ENCODE peak calls at places on chromosomes 3 and 15, in eight cellular contexts. One of them, this sample, is unnamed.

GRCh38 chr3:59879033-59879655 is 829.3 kb upstream of the CFAP20DC start:
- DNase-seq in mucosa of descending colon: no peak
- DNase-seq in activated CD8-positive, alpha-beta T cell treated with anti-CD3 and anti-CD28 coated beads for 36 hours: no peak
- DNase-seq in adrenal gland: no peak
- DNase-seq in Peyer's patch: no peak
- DNase-seq in body of pancreas: no peak
- DNase-seq in CD8-positive, alpha-beta T cell: no peak
- DNase-seq in neural crest cell: no peak
- DNase-seq in this sample: no peak

GRCh38 chr3:151391715-151392114 is 7.2 kb upstream of the P2RY12 start:
- DNase-seq in mucosa of descending colon: no peak
- DNase-seq in activated CD8-positive, alpha-beta T cell treated with anti-CD3 and anti-CD28 coated beads for 36 hours: no peak
- DNase-seq in adrenal gland: no peak
- DNase-seq in Peyer's patch: no peak
- DNase-seq in body of pancreas: no peak
- DNase-seq in CD8-positive, alpha-beta T cell: no peak
- DNase-seq in neural crest cell: no peak
- DNase-seq in this sample: no peak

GRCh38 chr3:30510596-30510995 is 95.8 kb upstream of the TGFBR2 start:
- DNase-seq in mucosa of descending colon: no peak
- DNase-seq in activated CD8-positive, alpha-beta T cell treated with anti-CD3 and anti-CD28 coated beads for 36 hours: no peak
- DNase-seq in adrenal gland: no peak
- DNase-seq in Peyer's patch: no peak
- DNase-seq in body of pancreas: no peak
- DNase-seq in CD8-positive, alpha-beta T cell: no peak
- DNase-seq in neural crest cell: no peak
- DNase-seq in this sample: no peak

GRCh38 chr3:58117561-58118305 is 93.0 kb downstream of the DNASE1L3 start:
- DNase-seq in mucosa of descending colon: no peak
- DNase-seq in activated CD8-positive, alpha-beta T cell treated with anti-CD3 and anti-CD28 coated beads for 36 hours: no peak
- DNase-seq in adrenal gland: peak
- DNase-seq in Peyer's patch: no peak
- DNase-seq in body of pancreas: peak
- DNase-seq in CD8-positive, alpha-beta T cell: no peak
- DNase-seq in neural crest cell: no peak
- DNase-seq in this sample: no peak

GRCh38 chr15:45087513-45087912 is 26.5 kb downstream of the DUOX2 start:
- DNase-seq in mucosa of descending colon: no peak
- DNase-seq in activated CD8-positive, alpha-beta T cell treated with anti-CD3 and anti-CD28 coated beads for 36 hours: no peak
- DNase-seq in adrenal gland: no peak
- DNase-seq in Peyer's patch: no peak
- DNase-seq in body of pancreas: no peak
- DNase-seq in CD8-positive, alpha-beta T cell: no peak
- DNase-seq in neural crest cell: no peak
- DNase-seq in this sample: no peak

GRCh38 chr15:28981921-28982320 is 96.1 kb downstream of the APBA2 start:
- DNase-seq in mucosa of descending colon: no peak
- DNase-seq in activated CD8-positive, alpha-beta T cell treated with anti-CD3 and anti-CD28 coated beads for 36 hours: no peak
- DNase-seq in adrenal gland: no peak
- DNase-seq in Peyer's patch: no peak
- DNase-seq in body of pancreas: no peak
- DNase-seq in CD8-positive, alpha-beta T cell: no peak
- DNase-seq in neural crest cell: no peak
- DNase-seq in this sample: no peak

GRCh38 chr3:112752092-112752512 is 94.6 kb downstream of the CD200R1L start:
- DNase-seq in mucosa of descending colon: no peak
- DNase-seq in activated CD8-positive, alpha-beta T cell treated with anti-CD3 and anti-CD28 coated beads for 36 hours: no peak
- DNase-seq in adrenal gland: no peak
- DNase-seq in Peyer's patch: no peak
- DNase-seq in body of pancreas: no peak
- DNase-seq in CD8-positive, alpha-beta T cell: no peak
- DNase-seq in neural crest cell: no peak
- DNase-seq in this sample: no peak

GRCh38 chr3:140913728-140914127 is 27.9 kb upstream of the SLC25A36 start:
- DNase-seq in mucosa of descending colon: no peak
- DNase-seq in activated CD8-positive, alpha-beta T cell treated with anti-CD3 and anti-CD28 coated beads for 36 hours: no peak
- DNase-seq in adrenal gland: no peak
- DNase-seq in Peyer's patch: no peak
- DNase-seq in body of pancreas: no peak
- DNase-seq in CD8-positive, alpha-beta T cell: no peak
- DNase-seq in neural crest cell: no peak
- DNase-seq in this sample: peak

GRCh38 chr3:85627899-85628298 is 669.1 kb downstream of the CADM2 start:
- DNase-seq in mucosa of descending colon: no peak
- DNase-seq in activated CD8-positive, alpha-beta T cell treated with anti-CD3 and anti-CD28 coated beads for 36 hours: no peak
- DNase-seq in adrenal gland: no peak
- DNase-seq in Peyer's patch: no peak
- DNase-seq in body of pancreas: no peak
- DNase-seq in CD8-positive, alpha-beta T cell: no peak
- DNase-seq in neural crest cell: no peak
- DNase-seq in this sample: no peak

GRCh38 chr15:80455668-80456442 is 51.7 kb downstream of the ARNT2 start:
- DNase-seq in mucosa of descending colon: no peak
- DNase-seq in activated CD8-positive, alpha-beta T cell treated with anti-CD3 and anti-CD28 coated beads for 36 hours: peak
- DNase-seq in adrenal gland: peak
- DNase-seq in Peyer's patch: peak
- DNase-seq in body of pancreas: peak
- DNase-seq in CD8-positive, alpha-beta T cell: peak
- DNase-seq in neural crest cell: peak
- DNase-seq in this sample: peak

GRCh38 chr3:35440826-35441225 is 198.5 kb upstream of the ARPP21 start:
- DNase-seq in mucosa of descending colon: no peak
- DNase-seq in activated CD8-positive, alpha-beta T cell treated with anti-CD3 and anti-CD28 coated beads for 36 hours: no peak
- DNase-seq in adrenal gland: no peak
- DNase-seq in Peyer's patch: no peak
- DNase-seq in body of pancreas: no peak
- DNase-seq in CD8-positive, alpha-beta T cell: no peak
- DNase-seq in neural crest cell: no peak
- DNase-seq in this sample: no peak

DNA sequence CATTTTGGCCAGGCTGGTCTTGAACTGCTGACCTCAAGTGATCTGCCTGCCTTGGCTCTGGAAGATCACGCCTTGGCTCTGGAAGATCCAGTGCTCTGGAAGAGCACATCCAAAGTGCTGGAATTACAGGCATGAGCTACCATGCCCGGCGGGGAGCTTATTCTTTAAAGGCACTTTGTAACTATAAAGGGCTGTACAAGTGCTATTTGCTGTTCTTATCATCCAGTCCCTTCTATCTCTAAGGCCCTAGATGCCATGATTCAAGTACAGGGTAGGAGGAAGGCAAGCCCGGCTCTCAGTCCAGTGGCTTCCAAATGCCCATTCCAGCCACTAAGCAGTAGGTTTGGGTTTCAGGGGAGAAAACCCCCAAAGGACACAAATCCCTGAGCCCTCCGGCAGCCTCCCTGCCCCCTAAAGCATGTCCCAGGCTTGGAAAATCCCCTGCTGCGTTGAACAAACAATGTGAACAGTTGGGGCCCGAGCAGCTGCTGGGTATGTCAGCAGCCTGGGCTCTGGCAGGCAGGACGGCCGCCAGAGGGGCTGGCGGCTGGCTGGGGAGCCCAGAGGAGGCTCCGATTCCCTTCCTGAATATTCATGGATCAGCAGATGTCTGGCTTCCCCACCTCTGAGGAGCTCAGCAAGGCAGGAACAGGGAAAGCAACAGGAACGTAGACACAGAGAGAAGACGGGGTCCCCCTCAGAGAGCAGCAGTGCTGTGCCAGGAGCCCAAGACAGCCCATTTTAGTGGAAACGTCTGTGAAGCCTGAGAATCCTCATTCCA is 7.7 kb downstream of the IGDCC4 start:
- DNase-seq in mucosa of descending colon: no peak
- DNase-seq in activated CD8-positive, alpha-beta T cell treated with anti-CD3 and anti-CD28 coated beads for 36 hours: no peak
- DNase-seq in adrenal gland: no peak
- DNase-seq in Peyer's patch: no peak
- DNase-seq in body of pancreas: peak
- DNase-seq in CD8-positive, alpha-beta T cell: no peak
- DNase-seq in neural crest cell: peak
- DNase-seq in this sample: no peak
- TF ChIP-seq CTCF in mucosa of descending colon: no peak
- TF ChIP-seq CTCF in activated CD8-positive, alpha-beta T cell treated with anti-CD3 and anti-CD28 coated beads for 36 hours: no peak
- TF ChIP-seq CTCF in adrenal gland: no peak
- TF ChIP-seq CTCF in Peyer's patch: no peak
- TF ChIP-seq CTCF in body of pancreas: peak
- TF ChIP-seq CTCF in CD8-positive, alpha-beta T cell: no peak
- TF ChIP-seq CTCF in neural crest cell: no peak
- TF ChIP-seq CTCF in this sample: no peak

GRCh38 chr15:25136119-25136518 is 181.3 kb downstream of the SNRPN start:
- DNase-seq in mucosa of descending colon: no peak
- DNase-seq in activated CD8-positive, alpha-beta T cell treated with anti-CD3 and anti-CD28 coated beads for 36 hours: peak
- DNase-seq in adrenal gland: peak
- DNase-seq in Peyer's patch: no peak
- DNase-seq in body of pancreas: peak
- DNase-seq in CD8-positive, alpha-beta T cell: no peak
- DNase-seq in neural crest cell: no peak
- DNase-seq in this sample: peak
- TF ChIP-seq CTCF in mucosa of descending colon: no peak
- TF ChIP-seq CTCF in activated CD8-positive, alpha-beta T cell treated with anti-CD3 and anti-CD28 coated beads for 36 hours: no peak
- TF ChIP-seq CTCF in adrenal gland: peak
- TF ChIP-seq CTCF in Peyer's patch: no peak
- TF ChIP-seq CTCF in body of pancreas: peak
- TF ChIP-seq CTCF in CD8-positive, alpha-beta T cell: no peak
- TF ChIP-seq CTCF in neural crest cell: peak
- TF ChIP-seq CTCF in this sample: peak

GRCh38 chr15:67422296-67422695 is 98.6 kb upstream of the C15orf61 start:
- DNase-seq in mucosa of descending colon: no peak
- DNase-seq in activated CD8-positive, alpha-beta T cell treated with anti-CD3 and anti-CD28 coated beads for 36 hours: no peak
- DNase-seq in adrenal gland: no peak
- DNase-seq in Peyer's patch: no peak
- DNase-seq in body of pancreas: no peak
- DNase-seq in CD8-positive, alpha-beta T cell: no peak
- DNase-seq in neural crest cell: no peak
- DNase-seq in this sample: no peak
- TF ChIP-seq CTCF in mucosa of descending colon: no peak
- TF ChIP-seq CTCF in activated CD8-positive, alpha-beta T cell treated with anti-CD3 and anti-CD28 coated beads for 36 hours: no peak
- TF ChIP-seq CTCF in adrenal gland: no peak
- TF ChIP-seq CTCF in Peyer's patch: no peak
- TF ChIP-seq CTCF in body of pancreas: no peak
- TF ChIP-seq CTCF in CD8-positive, alpha-beta T cell: no peak
- TF ChIP-seq CTCF in neural crest cell: no peak
- TF ChIP-seq CTCF in this sample: no peak

GRCh38 chr3:48558446-48559134 is 2.0 kb upstream of the PFKFB4 start:
- DNase-seq in mucosa of descending colon: peak
- DNase-seq in activated CD8-positive, alpha-beta T cell treated with anti-CD3 and anti-CD28 coated beads for 36 hours: no peak
- DNase-seq in adrenal gland: peak
- DNase-seq in Peyer's patch: no peak
- DNase-seq in body of pancreas: peak
- DNase-seq in CD8-positive, alpha-beta T cell: no peak
- DNase-seq in neural crest cell: no peak
- DNase-seq in this sample: no peak
- TF ChIP-seq CTCF in mucosa of descending colon: no peak
- TF ChIP-seq CTCF in activated CD8-positive, alpha-beta T cell treated with anti-CD3 and anti-CD28 coated beads for 36 hours: no peak
- TF ChIP-seq CTCF in adrenal gland: no peak
- TF ChIP-seq CTCF in Peyer's patch: no peak
- TF ChIP-seq CTCF in body of pancreas: no peak
- TF ChIP-seq CTCF in CD8-positive, alpha-beta T cell: no peak
- TF ChIP-seq CTCF in neural crest cell: peak
- TF ChIP-seq CTCF in this sample: no peak

GRCh38 chr3:36945326-36945980 is 599 bp upstream of the TRANK1 start:
- DNase-seq in mucosa of descending colon: peak
- DNase-seq in activated CD8-positive, alpha-beta T cell treated with anti-CD3 and anti-CD28 coated beads for 36 hours: no peak
- DNase-seq in adrenal gland: no peak
- DNase-seq in Peyer's patch: no peak
- DNase-seq in body of pancreas: no peak
- DNase-seq in CD8-positive, alpha-beta T cell: no peak
- DNase-seq in neural crest cell: no peak
- DNase-seq in this sample: no peak

GRCh38 chr3:36942632-36943248 is 2.1 kb downstream of the TRANK1 start:
- DNase-seq in mucosa of descending colon: peak
- DNase-seq in activated CD8-positive, alpha-beta T cell treated with anti-CD3 and anti-CD28 coated beads for 36 hours: no peak
- DNase-seq in adrenal gland: no peak
- DNase-seq in Peyer's patch: no peak
- DNase-seq in body of pancreas: no peak
- DNase-seq in CD8-positive, alpha-beta T cell: no peak
- DNase-seq in neural crest cell: no peak
- DNase-seq in this sample: no peak

GRCh38 chr3:36944641-36945270 is at the start of gene TRANK1:
- DNase-seq in mucosa of descending colon: peak
- DNase-seq in activated CD8-positive, alpha-beta T cell treated with anti-CD3 and anti-CD28 coated beads for 36 hours: peak
- DNase-seq in adrenal gland: peak
- DNase-seq in Peyer's patch: peak
- DNase-seq in body of pancreas: peak
- DNase-seq in CD8-positive, alpha-beta T cell: peak
- DNase-seq in neural crest cell: peak
- DNase-seq in this sample: peak

GRCh38 chr3:36943601-36944000 is 1.3 kb downstream of the TRANK1 start:
- DNase-seq in mucosa of descending colon: no peak
- DNase-seq in activated CD8-positive, alpha-beta T cell treated with anti-CD3 and anti-CD28 coated beads for 36 hours: no peak
- DNase-seq in adrenal gland: no peak
- DNase-seq in Peyer's patch: no peak
- DNase-seq in body of pancreas: no peak
- DNase-seq in CD8-positive, alpha-beta T cell: no peak
- DNase-seq in neural crest cell: no peak
- DNase-seq in this sample: no peak

GRCh38 chr3:36944012-36944640 is 728 bp downstream of the TRANK1 start:
- DNase-seq in mucosa of descending colon: peak
- DNase-seq in activated CD8-positive, alpha-beta T cell treated with anti-CD3 and anti-CD28 coated beads for 36 hours: peak
- DNase-seq in adrenal gland: peak
- DNase-seq in Peyer's patch: peak
- DNase-seq in body of pancreas: peak
- DNase-seq in CD8-positive, alpha-beta T cell: peak
- DNase-seq in neural crest cell: peak
- DNase-seq in this sample: peak
- TF ChIP-seq CTCF in mucosa of descending colon: no peak
- TF ChIP-seq CTCF in activated CD8-positive, alpha-beta T cell treated with anti-CD3 and anti-CD28 coated beads for 36 hours: no peak
- TF ChIP-seq CTCF in adrenal gland: no peak
- TF ChIP-seq CTCF in Peyer's patch: no peak
- TF ChIP-seq CTCF in body of pancreas: no peak
- TF ChIP-seq CTCF in CD8-positive, alpha-beta T cell: no peak
- TF ChIP-seq CTCF in neural crest cell: no peak
- TF ChIP-seq CTCF in this sample: no peak

DNA sequence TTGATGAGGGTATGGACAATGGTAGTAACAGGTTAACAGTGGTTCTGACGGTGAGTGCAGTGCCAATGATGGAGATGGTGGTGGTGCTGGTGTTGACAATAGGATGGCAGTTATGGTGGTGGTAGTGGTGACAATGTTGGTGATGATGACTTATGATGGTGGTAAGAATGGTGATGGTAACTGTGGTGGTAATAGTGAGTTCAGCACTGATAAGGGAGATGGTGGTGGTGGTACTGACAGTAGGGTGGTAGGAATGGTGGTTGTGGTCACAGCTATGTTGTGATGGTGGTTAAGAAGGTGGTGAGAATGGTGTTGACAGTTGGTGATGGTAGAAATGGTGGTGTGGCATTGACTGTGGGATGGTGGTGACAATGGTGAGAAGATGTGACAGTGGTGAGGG is 13.4 kb upstream of the INSYN1 start:
- DNase-seq in mucosa of descending colon: no peak
- DNase-seq in activated CD8-positive, alpha-beta T cell treated with anti-CD3 and anti-CD28 coated beads for 36 hours: no peak
- DNase-seq in adrenal gland: no peak
- DNase-seq in Peyer's patch: no peak
- DNase-seq in body of pancreas: no peak
- DNase-seq in CD8-positive, alpha-beta T cell: no peak
- DNase-seq in neural crest cell: no peak
- DNase-seq in this sample: no peak
- TF ChIP-seq CTCF in mucosa of descending colon: no peak
- TF ChIP-seq CTCF in activated CD8-positive, alpha-beta T cell treated with anti-CD3 and anti-CD28 coated beads for 36 hours: no peak
- TF ChIP-seq CTCF in adrenal gland: no peak
- TF ChIP-seq CTCF in Peyer's patch: no peak
- TF ChIP-seq CTCF in body of pancreas: no peak
- TF ChIP-seq CTCF in CD8-positive, alpha-beta T cell: no peak
- TF ChIP-seq CTCF in neural crest cell: no peak
- TF ChIP-seq CTCF in this sample: no peak